ENCODE peak calls at places on chromosomes 11 and 22, in four cellular contexts. N is GM12878, T is H1, E is HepG2. A is an unnamed sample.
A peak's percentile ranks its signal among the peaks of the same experiment; 100 is the strongest.

GRCh38 chr11:15073361-15074205 is at the start of gene CALCB:
- DNase-seq in N (no peak), T (peak; percentile 65), E (no peak), A (no peak)

GRCh38 chr22:36194971-36195370 is 6.6 kb downstream of the APOL4 start:
- DNase-seq in N (no peak), T (peak; percentile 66), E (peak; percentile 40), A (peak; percentile 43)

GRCh38 chr11:72975778-72976520 is 161.7 kb downstream of the ATG16L2 start:
- DNase-seq in N (no peak), T (no peak), E (peak; percentile 9), A (no peak)

GRCh38 chr11:19889531-19889930 is 176.9 kb downstream of the NAV2 start:
- DNase-seq in N (no peak), T (no peak), E (no peak), A (no peak)

GRCh38 chr11:8100151-8100550 is 19.1 kb downstream of the TUB start:
- DNase-seq in N (no peak), T (no peak), E (no peak), A (no peak)

GRCh38 chr22:24938741-24939341 is 7.7 kb downstream of the LHFPL7 start:
- DNase-seq in N (no peak), T (peak; percentile 58), E (peak; percentile 49), A (no peak)

GRCh38 chr11:69209936-69210659 is 54.4 kb downstream of the SMIM38 start:
- DNase-seq in N (peak; percentile 23), T (no peak), E (peak; percentile 38), A (no peak)

GRCh38 chr11:131371791-131372104 is 1.3 kb downstream of the NTM start:
- DNase-seq in N (no peak), T (no peak), E (no peak), A (no peak)

GRCh38 chr11:70159612-70160570 is 43.2 kb upstream of the FADD start:
- DNase-seq in N (no peak), T (no peak), E (no peak), A (no peak)

GRCh38 chr11:15819679-15820286 is 536.6 kb downstream of the SOX6 start:
- DNase-seq in N (no peak), T (peak; percentile 86), E (peak; percentile 46), A (peak; percentile 18)

GRCh38 chr22:39959640-39960447 is at the start of gene TMA7B:
- DNase-seq in N (no peak), T (no peak), E (no peak), A (peak; percentile 43)

GRCh38 chr11:36010010-36010740 is 66.3 kb downstream of the LDLRAD3 start:
- DNase-seq in N (no peak), T (no peak), E (no peak), A (no peak)

GRCh38 chr11:28353991-28354390 is 245.8 kb downstream of the METTL15 start:
- DNase-seq in N (no peak), T (no peak), E (no peak), A (no peak)

GRCh38 chr11:74683941-74684481 is 47.2 kb downstream of the CHRDL2 start:
- DNase-seq in N (no peak), T (peak; percentile 48), E (no peak), A (no peak)

GRCh38 chr11:31779268-31779879 is 31.7 kb downstream of the PAX6 start:
- DNase-seq in N (no peak), T (no peak), E (no peak), A (no peak)

GRCh38 chr22:42283288-42284229 is 13.1 kb upstream of the TCF20 start:
- DNase-seq in N (no peak), T (peak; percentile 71), E (no peak), A (no peak)

GRCh38 chr11:74154621-74155281 is 16.1 kb downstream of the C2CD3 start:
- DNase-seq in N (no peak), T (no peak), E (no peak), A (no peak)

GRCh38 chr11:120645639-120646038 is 134.1 kb downstream of the GRIK4 start:
- DNase-seq in N (no peak), T (peak; percentile 90), E (no peak), A (peak; percentile 78)

GRCh38 chr11:46930089-46930488 is 6.5 kb upstream of the CSTPP1 start:
- DNase-seq in N (no peak), T (no peak), E (peak; percentile 34), A (no peak)

GRCh38 chr11:97269527-97269926 is 879.7 kb downstream of the JRKL start:
- DNase-seq in N (no peak), T (no peak), E (peak; percentile 13), A (peak; percentile 30)

GRCh38 chr11:123233280-123233977 is 38.4 kb upstream of the CLMP start:
- DNase-seq in N (peak; percentile 34), T (no peak), E (no peak), A (no peak)

GRCh38 chr11:33500865-33501479 is 199.7 kb downstream of the C11orf91 start:
- DNase-seq in N (no peak), T (no peak), E (peak; percentile 9), A (no peak)

GRCh38 chr22:24445481-24446290 is 18.3 kb downstream of the ADORA2A start:
- DNase-seq in N (no peak), T (no peak), E (peak; percentile 27), A (no peak)

GRCh38 chr11:12214751-12215150 is 104.4 kb downstream of the MICAL2 start:
- DNase-seq in N (no peak), T (no peak), E (no peak), A (no peak)

GRCh38 chr22:24514241-24515024 is 19.3 kb downstream of the UPB1 start:
- DNase-seq in N (peak; percentile 68), T (no peak), E (peak; percentile 76), A (no peak)

GRCh38 chr11:69930081-69931059 is 111.2 kb upstream of the FGF3 start:
- DNase-seq in N (no peak), T (no peak), E (no peak), A (no peak)

GRCh38 chr11:72430743-72431570 is 3.4 kb downstream of the CLPB start:
- DNase-seq in N (no peak), T (no peak), E (peak; percentile 66), A (peak; percentile 44)

GRCh38 chr11:18775492-18776292 is 15.9 kb downstream of the PTPN5 start:
- DNase-seq in N (no peak), T (peak; percentile 92), E (peak; percentile 46), A (peak; percentile 51)

GRCh38 chr22:33883561-33883960 is 36.7 kb downstream of the LARGE1 start:
- DNase-seq in N (peak; percentile 40), T (no peak), E (no peak), A (no peak)

DNA sequence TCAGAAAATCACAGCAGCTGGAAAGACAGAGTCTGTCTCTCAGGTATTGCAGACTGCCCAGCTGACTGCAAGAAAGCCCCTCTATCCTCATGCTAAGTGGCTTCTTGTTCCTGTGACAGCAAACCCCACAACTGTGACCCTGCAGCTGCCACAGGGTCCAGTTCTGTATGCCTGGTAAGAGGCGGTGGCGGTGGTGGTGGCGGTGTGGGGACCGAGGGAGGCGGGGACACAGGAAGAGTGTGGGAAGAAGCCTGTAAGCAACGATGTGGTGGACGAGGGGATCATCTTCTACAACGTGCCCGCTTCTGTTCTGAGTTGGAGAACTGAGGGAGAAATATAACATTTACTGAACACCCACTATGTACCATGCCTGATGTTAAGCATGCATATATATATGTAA is 112.4 kb downstream of the TENM4 start:
- DNase-seq in N (no peak), T (no peak), E (no peak), A (no peak)
- TF ChIP-seq YY1 in N (no peak), T (no peak), E (no peak), A (no peak)

DNA sequence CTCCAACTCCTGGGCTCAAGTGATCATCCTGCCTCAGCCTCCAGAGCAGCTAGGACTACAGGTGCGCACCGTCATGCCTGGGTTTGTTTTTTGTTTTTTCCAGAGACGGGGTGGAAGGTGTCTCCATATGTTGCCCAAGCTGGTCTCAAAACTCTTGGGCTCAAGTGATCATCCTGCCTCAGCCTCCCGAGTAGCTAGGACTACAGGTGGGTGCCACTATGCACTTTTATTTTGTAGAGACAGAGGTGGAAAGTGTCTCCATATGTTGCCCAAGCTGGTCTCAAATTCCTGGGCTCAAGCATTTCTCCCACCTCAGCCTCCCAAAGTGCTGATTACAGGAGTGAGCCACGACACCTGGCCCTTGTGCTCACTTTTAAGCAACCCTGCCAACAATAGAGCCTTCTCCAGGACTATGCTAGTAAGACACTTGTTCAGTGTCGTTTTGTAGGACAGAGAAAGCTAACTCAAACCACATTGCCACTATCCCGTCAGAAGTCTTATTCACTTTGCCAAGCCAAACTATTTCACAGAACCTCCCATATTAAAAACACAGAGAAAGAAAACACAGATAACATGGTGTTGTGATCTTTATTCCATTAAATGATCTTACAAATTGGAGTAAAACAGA is 9.4 kb upstream of the PLAAT3 start:
- DNase-seq in N (no peak), T (no peak), E (no peak), A (no peak)
- TF ChIP-seq SUZ12 in N (no peak), T (no peak), E (no peak), A (no peak)

GRCh38 chr22:45639747-45640102 is 31.9 kb upstream of the ATXN10 start:
- DNase-seq in N (no peak), T (no peak), E (no peak), A (no peak)
- TF ChIP-seq YY1 in N (no peak), T (no peak), E (no peak), A (no peak)

GRCh38 chr11:64078294-64078693 is 42.6 kb downstream of the FLRT1 start:
- DNase-seq in N (no peak), T (no peak), E (no peak), A (no peak)

GRCh38 chr11:64077607-64078006 is 41.9 kb downstream of the FLRT1 start:
- DNase-seq in N (no peak), T (no peak), E (no peak), A (no peak)

GRCh38 chr11:64080390-64080789 is 44.7 kb downstream of the FLRT1 start:
- DNase-seq in N (no peak), T (no peak), E (no peak), A (no peak)

GRCh38 chr11:64076764-64077163 is 41.0 kb downstream of the FLRT1 start:
- DNase-seq in N (no peak), T (no peak), E (no peak), A (no peak)

DNA sequence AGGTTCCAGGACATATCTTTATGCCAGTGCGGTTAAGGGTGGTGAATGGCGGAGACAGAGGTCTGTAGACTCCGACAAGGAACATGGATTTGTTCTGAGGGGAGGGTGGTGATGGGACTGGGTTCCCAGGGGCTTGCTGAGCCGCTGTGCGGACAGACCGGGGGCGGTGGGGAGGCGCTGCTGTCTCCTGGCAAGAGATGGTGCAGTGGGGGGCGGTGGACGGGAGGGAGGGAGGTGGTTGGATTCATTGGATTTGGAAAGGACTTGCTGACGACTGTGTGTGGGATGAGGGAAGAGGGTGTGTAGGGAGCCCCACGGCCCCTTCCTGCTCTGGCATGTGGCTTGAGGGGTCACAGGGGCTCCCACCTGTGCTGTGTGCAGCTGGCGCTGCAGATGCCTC is 43.2 kb downstream of the FLRT1 start:
- DNase-seq in N (no peak), T (no peak), E (no peak), A (no peak)
- TF ChIP-seq SUZ12 in N (no peak), T (no peak), E (no peak), A (no peak)

A was measured in NT2/D1.